ENCODE peak calls at places on chromosomes 4 and X, in six cellular contexts. F is stomach, H is HepG2, N is A549, U is SK-N-SH, Q is tibial nerve. P is an unnamed sample.

GRCh38 chr4:83679692-83680091 is 143.8 kb downstream of the GPAT3 start:
- DNase-seq in F (no peak), H (no peak), N (no peak), U (no peak), Q (no peak), P (no peak)

GRCh38 chr4:2437475-2438215 is 18.9 kb downstream of the CFAP99 start:
- DNase-seq in F (no peak), H (no peak), N (no peak), U (no peak), Q (no peak), P (no peak)

GRCh38 chr4:73589261-73589847 is 30.9 kb downstream of the RASSF6 start:
- DNase-seq in F (no peak), H (no peak), N (no peak), U (no peak), Q (no peak), P (no peak)

GRCh38 chrX:7347465-7347864 is 199.5 kb upstream of the PUDP start:
- DNase-seq in F (no peak), H (no peak), N (no peak), U (no peak), Q (no peak), P (no peak)

GRCh38 chrX:57172544-57172943 is 35.3 kb upstream of the SPIN2A start:
- DNase-seq in F (no peak), H (no peak), N (no peak), U (no peak), Q (no peak), P (no peak)

GRCh38 chrX:78104447-78105176 is 564 bp downstream of the PGK1 start:
- DNase-seq in F (peak), H (peak), N (peak), U (peak), Q (no peak), P (peak)

GRCh38 chr4:8675906-8676305 is 83.3 kb downstream of the CPZ start:
- DNase-seq in F (no peak), H (no peak), N (no peak), U (no peak), Q (no peak), P (peak)

GRCh38 chr4:78779280-78779679 is 3.1 kb downstream of the BMP2K start:
- DNase-seq in F (no peak), H (no peak), N (no peak), U (no peak), Q (no peak), P (no peak)

GRCh38 chrX:132900631-132901030 is 57.8 kb downstream of the HS6ST2 start:
- DNase-seq in F (no peak), H (no peak), N (no peak), U (no peak), Q (no peak), P (no peak)

GRCh38 chrX:51395807-51396728 is 63.4 kb downstream of the NUDT10 start:
- DNase-seq in F (no peak), H (no peak), N (no peak), U (peak), Q (no peak), P (peak)

GRCh38 chr4:53905935-53906377 is 158.4 kb downstream of the CHIC2 start:
- DNase-seq in F (peak), H (peak), N (no peak), U (peak), Q (no peak), P (no peak)

GRCh38 chr4:131296192-131296591 is 1852.9 kb upstream of the PCDH10 start:
- DNase-seq in F (no peak), H (no peak), N (no peak), U (no peak), Q (no peak), P (no peak)

GRCh38 chrX:43655961-43656494 is at the start of gene MAOA:
- DNase-seq in F (peak), H (peak), N (peak), U (peak), Q (peak), P (peak)

GRCh38 chr4:74006009-74006476 is 7.6 kb upstream of the CXCL5 start:
- DNase-seq in F (no peak), H (no peak), N (no peak), U (no peak), Q (no peak), P (no peak)

GRCh38 chrX:73992019-73992418 is 312.0 kb upstream of the ZCCHC13 start:
- DNase-seq in F (no peak), H (no peak), N (no peak), U (no peak), Q (no peak), P (no peak)

GRCh38 chr4:113878718-113879117 is 100.7 kb downstream of the ARSJ start:
- DNase-seq in F (no peak), H (peak), N (no peak), U (peak), Q (no peak), P (no peak)

GRCh38 chr4:106746451-106746850 is 289.7 kb downstream of the DKK2 start:
- DNase-seq in F (no peak), H (no peak), N (no peak), U (no peak), Q (no peak), P (no peak)

GRCh38 chrX:46444011-46444410 is 101.2 kb downstream of the ZNF674 start:
- DNase-seq in F (no peak), H (peak), N (no peak), U (no peak), Q (no peak), P (no peak)

GRCh38 chr4:182502074-182502473 is 258.9 kb downstream of the TENM3 start:
- DNase-seq in F (no peak), H (no peak), N (no peak), U (no peak), Q (no peak), P (no peak)

GRCh38 chr4:55351824-55352223 is 5.8 kb downstream of the SRD5A3 start:
- DNase-seq in F (no peak), H (no peak), N (no peak), U (no peak), Q (no peak), P (no peak)

GRCh38 chr4:100188829-100189228 is 1.4 kb downstream of the DDIT4L start:
- DNase-seq in F (no peak), H (no peak), N (no peak), U (no peak), Q (no peak), P (no peak)

GRCh38 chrX:37692918-37693317 is 7.3 kb downstream of the XK start:
- DNase-seq in F (no peak), H (no peak), N (no peak), U (no peak), Q (no peak), P (no peak)

GRCh38 chr4:6889736-6890324 is 19.8 kb upstream of the TBC1D14 start:
- DNase-seq in F (peak), H (no peak), N (no peak), U (no peak), Q (no peak), P (peak)

GRCh38 chrX:63930140-63930539 is 145.1 kb upstream of the ARHGEF9 start:
- DNase-seq in F (no peak), H (no peak), N (no peak), U (peak), Q (no peak), P (no peak)

GRCh38 chr4:101155368-101155767 is 192.0 kb downstream of the PPP3CA start:
- DNase-seq in F (no peak), H (no peak), N (peak), U (no peak), Q (no peak), P (no peak)

GRCh38 chr4:149964001-149964400 is 114.2 kb upstream of the DCLK2 start:
- DNase-seq in F (no peak), H (no peak), N (no peak), U (no peak), Q (no peak), P (no peak)

DNA sequence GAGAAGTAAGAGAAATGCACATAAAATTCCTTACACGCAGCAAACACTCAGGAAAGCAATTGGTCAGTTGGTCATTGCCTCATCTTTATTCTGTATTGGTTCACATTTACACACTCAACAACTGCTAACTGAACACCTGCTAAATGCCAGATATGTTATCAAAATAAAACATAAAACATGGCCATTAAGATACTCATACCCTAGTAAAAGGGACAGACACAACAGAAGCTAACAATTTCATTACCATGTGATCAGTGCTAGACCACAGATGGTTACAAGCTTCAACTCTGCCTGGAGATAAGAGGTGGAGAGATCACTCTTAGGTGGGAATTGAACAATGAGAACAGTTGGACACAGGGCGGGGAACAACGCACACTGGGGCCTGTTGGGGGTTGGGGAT is 26.2 kb downstream of the TEC start:
- DNase-seq in F (no peak), H (no peak), N (no peak), U (no peak), Q (no peak), P (no peak)
- TF ChIP-seq EP300 in F (no peak), H (no peak), N (no peak), U (no peak), Q (no peak), P (no peak)

DNA sequence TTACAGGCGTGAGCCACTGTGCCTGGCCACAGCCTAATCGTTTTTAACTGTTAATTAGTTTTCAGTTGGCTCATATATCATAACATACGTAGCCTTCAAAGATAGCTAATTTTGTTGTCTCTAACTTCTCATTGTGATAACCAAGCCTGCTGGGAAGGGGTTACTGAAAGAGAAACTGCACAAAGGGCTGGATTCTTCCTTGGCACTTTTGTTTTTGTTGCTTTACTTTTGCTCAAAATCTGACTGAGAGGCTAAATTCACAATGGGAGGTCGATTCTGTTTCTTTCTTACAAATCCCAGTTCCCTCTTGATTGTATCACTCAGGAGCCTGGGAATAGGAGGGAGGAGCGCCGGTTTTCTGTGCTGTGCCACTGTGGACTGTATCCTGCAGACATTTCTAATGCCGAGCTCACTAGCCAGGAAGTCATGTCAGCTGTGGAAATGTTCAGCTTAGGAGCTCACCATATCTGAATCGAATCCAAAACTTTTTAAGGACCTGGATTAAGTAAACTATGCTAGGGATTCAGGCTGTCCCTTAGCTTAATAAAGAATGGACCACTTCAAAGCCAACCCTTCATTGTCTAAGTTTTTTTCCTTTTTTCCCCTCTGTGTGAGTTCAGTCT is 120.5 kb upstream of the FAT1 start:
- DNase-seq in F (no peak), H (no peak), N (no peak), U (no peak), Q (no peak), P (peak)
- H3K4me3 ChIP-seq in F (peak), H (peak), N (no peak), U (peak), Q (peak), P (no peak)

DNA sequence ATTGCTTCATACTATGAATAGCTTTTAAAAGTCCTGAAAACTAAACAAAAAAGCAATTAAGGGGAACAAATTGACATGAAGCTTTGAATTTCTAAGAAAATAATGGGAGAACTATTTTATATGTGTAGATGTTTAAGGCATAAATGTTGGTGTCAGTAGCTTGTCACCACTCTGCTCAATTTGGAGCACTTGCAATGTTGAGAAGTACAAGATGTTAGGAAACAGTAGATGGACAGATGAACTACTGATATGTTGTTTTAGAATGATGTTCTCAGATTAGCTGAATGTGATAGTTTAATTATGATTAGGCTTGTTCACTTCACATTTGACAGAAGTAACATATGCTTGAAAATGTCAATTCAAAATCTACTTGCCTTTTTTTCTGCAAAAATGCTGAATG is 525.7 kb upstream of the IGFBP7 start:
- DNase-seq in F (no peak), H (no peak), N (no peak), U (no peak), Q (no peak), P (no peak)
- TF ChIP-seq EP300 in F (no peak), H (no peak), N (no peak), U (no peak), Q (no peak), P (no peak)

GRCh38 chr4:152382057-152382785 is 153.7 kb downstream of the FBXW7 start:
- DNase-seq in F (no peak), H (no peak), N (no peak), U (no peak), Q (no peak), P (no peak)
- H3K4me3 ChIP-seq in F (no peak), H (no peak), N (no peak), U (no peak), Q (peak), P (peak)

GRCh38 chrX:25144043-25144940 is 128.5 kb upstream of the ARX start:
- DNase-seq in F (peak), H (peak), N (peak), U (peak), Q (peak), P (peak)
- TF ChIP-seq EP300 in F (no peak), H (no peak), N (no peak), U (no peak), Q (no peak), P (no peak)

GRCh38 chrX:151178746-151179145 is 2.4 kb downstream of the GPR50 start:
- DNase-seq in F (no peak), H (no peak), N (no peak), U (no peak), Q (no peak), P (no peak)

GRCh38 chrX:151175283-151176062 is 911 bp upstream of the GPR50 start:
- DNase-seq in F (no peak), H (no peak), N (no peak), U (no peak), Q (no peak), P (no peak)

GRCh38 chrX:151177141-151178027 is 1.0 kb downstream of the GPR50 start:
- DNase-seq in F (no peak), H (no peak), N (no peak), U (no peak), Q (no peak), P (no peak)

GRCh38 chrX:151174581-151175282 is 1.7 kb upstream of the GPR50 start:
- DNase-seq in F (no peak), H (no peak), N (no peak), U (no peak), Q (no peak), P (no peak)

DNA sequence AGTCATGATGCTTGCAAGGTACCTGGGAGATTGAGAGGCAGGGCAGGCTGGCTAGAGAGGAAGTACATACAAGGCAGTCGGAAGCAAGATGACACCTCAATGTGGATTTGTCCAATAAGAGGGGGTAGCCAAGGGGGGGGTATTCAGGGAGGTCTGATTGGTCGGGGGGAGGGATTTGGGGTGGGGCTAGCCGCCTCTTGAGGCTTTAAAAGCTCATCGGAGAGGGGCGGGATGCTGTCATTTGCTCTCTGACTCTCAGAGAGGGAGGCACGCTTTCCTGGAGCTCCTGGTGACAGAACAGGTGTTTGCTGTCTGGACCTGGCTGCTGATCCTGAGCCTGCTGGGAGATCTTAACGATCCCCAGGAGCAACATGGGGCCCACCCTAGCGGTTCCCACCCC is at the start of gene GPR50:
- DNase-seq in F (no peak), H (no peak), N (no peak), U (no peak), Q (no peak), P (no peak)
- H3K4me3 ChIP-seq in F (no peak), H (peak), N (peak), U (no peak), Q (peak), P (peak)

GRCh38 chrX:39874202-39874816 is 223.4 kb downstream of the BCOR start:
- DNase-seq in F (no peak), H (no peak), N (no peak), U (no peak), Q (no peak), P (no peak)
- TF ChIP-seq EP300 in F (no peak), H (no peak), N (no peak), U (no peak), Q (no peak), P (no peak)

GRCh38 chr4:110352670-110353442 is 123.1 kb upstream of the ENPEP start:
- DNase-seq in F (no peak), H (no peak), N (no peak), U (no peak), Q (no peak), P (no peak)

GRCh38 chr4:110354460-110354859 is 121.5 kb upstream of the ENPEP start:
- DNase-seq in F (no peak), H (no peak), N (no peak), U (no peak), Q (no peak), P (no peak)

GRCh38 chr4:110359076-110359475 is 116.9 kb upstream of the ENPEP start:
- DNase-seq in F (no peak), H (no peak), N (no peak), U (no peak), Q (no peak), P (no peak)

GRCh38 chr4:110361921-110362320 is 114.0 kb upstream of the ENPEP start:
- DNase-seq in F (no peak), H (no peak), N (no peak), U (no peak), Q (no peak), P (no peak)

DNA sequence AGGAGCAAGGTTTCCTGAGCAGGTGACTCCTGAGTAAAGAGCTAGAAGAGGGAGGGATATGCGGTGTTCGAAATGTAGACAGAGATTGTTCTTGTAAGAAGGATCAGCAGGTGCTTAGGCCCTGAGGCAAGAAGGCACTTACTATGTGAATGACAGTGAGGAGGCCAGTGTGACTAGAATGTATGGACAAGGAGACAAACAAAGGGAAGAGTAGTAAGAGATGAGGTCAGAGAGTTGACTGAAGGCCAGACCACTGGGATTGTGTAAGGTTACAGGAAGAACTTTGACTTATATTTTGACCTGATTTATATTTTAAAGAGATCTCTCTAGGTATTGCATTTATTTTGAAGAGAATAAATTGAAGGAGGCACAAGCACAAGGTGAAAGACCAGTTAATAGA is 118.4 kb upstream of the ENPEP start:
- DNase-seq in F (no peak), H (no peak), N (no peak), U (no peak), Q (no peak), P (no peak)
- H3K4me3 ChIP-seq in F (no peak), H (no peak), N (no peak), U (no peak), Q (no peak), P (no peak)

DNA sequence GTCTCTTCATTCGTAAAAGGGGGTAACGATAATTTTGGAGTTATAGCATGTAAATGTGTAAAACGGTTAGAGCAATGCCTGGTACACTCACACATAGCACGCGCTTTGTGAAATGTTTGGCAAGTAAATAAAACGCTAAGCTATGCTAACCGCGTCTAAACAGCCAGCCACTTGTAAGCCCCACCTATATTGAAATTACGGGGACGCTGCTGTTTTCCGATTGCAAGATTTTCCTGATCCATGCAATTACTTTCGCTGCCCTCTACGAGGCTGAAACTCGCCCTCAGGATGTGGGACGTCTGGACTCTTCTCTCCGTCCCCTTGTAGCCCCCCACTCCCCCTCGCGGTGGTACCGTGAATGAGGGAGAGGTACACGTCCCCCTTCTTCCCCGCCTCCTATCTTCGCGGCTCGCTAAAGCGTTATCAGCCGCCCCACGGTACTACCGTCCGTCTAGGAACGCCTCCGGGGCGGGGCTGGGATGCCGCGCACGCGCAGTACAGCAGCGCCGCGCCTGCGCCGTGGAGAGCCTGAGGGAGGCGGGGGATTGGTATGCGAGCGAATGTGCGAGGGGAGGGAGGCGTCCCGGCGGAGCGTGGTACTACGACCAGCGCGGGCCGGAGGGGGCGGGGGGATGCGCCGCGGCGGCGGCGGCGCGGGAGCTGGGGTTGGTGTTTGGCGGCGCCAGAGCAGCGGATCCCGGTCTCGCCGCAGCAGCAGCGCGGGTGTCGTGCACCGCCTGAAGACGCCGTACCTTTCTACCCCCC is at the start of gene STIM2:
- DNase-seq in F (peak), H (peak), N (peak), U (peak), Q (peak), P (peak)
- TF ChIP-seq EP300 in F (no peak), H (no peak), N (no peak), U (no peak), Q (peak), P (no peak)